ENCODE peak calls at places on chromosomes 16 and 17, in four cellular contexts. X is brain microvascular endothelial cell, Y is K562, Q is lung. D is an unnamed sample.

GRCh38 chr16:1256874-1257322 is 1.0 kb downstream of the TPSD1 start:
- DNase-seq in Q (no peak), Y (no peak), X (no peak), D (peak; percentile 16)

GRCh38 chr17:64278614-64279013 is 15.6 kb upstream of the TEX2 start:
- DNase-seq in Y (no peak), Q (no peak), X (no peak), D (no peak)

GRCh38 chr16:87877942-87878507 is 8.7 kb upstream of the SLC7A5 start:
- DNase-seq in Q (no peak), X (no peak), Y (no peak), D (no peak)

GRCh38 chr16:28091706-28092105 is 28.2 kb upstream of the GSG1L start:
- DNase-seq in X (no peak), Y (no peak), Q (no peak), D (no peak)

GRCh38 chr17:63402808-63403207 is 43.3 kb downstream of the CYB561 start:
- DNase-seq in X (peak; percentile 51), Q (no peak), Y (no peak), D (no peak)

GRCh38 chr16:58026705-58027340 is 1.3 kb downstream of the MMP15 start:
- DNase-seq in Q (no peak), X (no peak), Y (peak; percentile 54), D (no peak)

GRCh38 chr17:31820691-31821435 is 38.2 kb downstream of the COPRS start:
- DNase-seq in X (no peak), Y (no peak), Q (no peak), D (no peak)

GRCh38 chr16:71357681-71358080 is 842 bp upstream of the CALB2 start:
- DNase-seq in X (no peak), Y (no peak), Q (no peak), D (no peak)

GRCh38 chr17:37147301-37147812 is 198.6 kb downstream of the AATF start:
- DNase-seq in X (peak; percentile 40), Y (no peak), Q (no peak), D (no peak)

GRCh38 chr17:72038427-72038826 is 82.4 kb upstream of the SOX9 start:
- DNase-seq in Q (no peak), X (no peak), Y (no peak), D (no peak)

GRCh38 chr17:55053855-55054254 is 85.3 kb downstream of the STXBP4 start:
- DNase-seq in Y (no peak), Q (no peak), X (no peak), D (no peak)

GRCh38 chr16:77288222-77288621 is 89.0 kb downstream of the SYCE1L start:
- DNase-seq in X (peak; percentile 79), Y (no peak), Q (no peak), D (no peak)

GRCh38 chr17:68172461-68172954 is 75.3 kb upstream of the AMZ2 start:
- DNase-seq in Q (peak; percentile 75), Y (peak; percentile 26), X (peak; percentile 42), D (peak; percentile 62)

GRCh38 chr16:2002406-2003230 is 7.0 kb downstream of the ZNF598 start:
- DNase-seq in Y (no peak), Q (no peak), X (no peak), D (no peak)

DNA sequence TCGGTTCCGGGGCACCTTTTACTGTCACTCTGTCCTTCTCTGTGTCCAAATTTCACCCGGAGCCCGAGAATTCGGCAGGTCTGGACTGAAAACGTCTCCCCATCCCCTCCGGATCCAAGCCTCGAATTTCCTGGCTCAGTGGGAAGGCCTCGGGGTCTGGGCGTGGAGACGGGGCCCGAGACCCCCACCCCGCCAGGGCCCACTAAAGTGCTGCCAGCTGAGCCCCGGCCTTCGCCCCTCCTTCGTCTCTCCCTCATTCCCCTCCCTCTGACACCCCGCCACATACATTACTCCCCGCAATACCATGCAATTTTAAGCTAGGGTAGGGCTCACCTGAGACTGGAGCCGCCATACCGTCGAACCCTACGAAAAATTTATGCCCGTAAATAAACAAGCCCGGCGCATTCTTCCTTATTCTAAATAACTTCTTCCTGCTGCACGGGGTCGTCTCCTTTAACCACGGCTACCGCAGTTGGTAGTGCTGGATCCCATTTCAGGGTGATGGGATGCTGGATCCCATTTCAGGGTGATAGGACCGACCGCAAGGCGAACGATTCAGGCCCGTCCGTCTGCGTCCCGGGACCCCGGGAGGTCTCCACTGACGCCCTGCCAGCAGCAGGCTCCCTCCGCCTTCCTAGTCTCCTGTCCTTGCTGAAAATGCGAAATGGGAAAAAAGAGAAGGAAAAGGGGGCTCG is 4.4 kb upstream of the OR1F1 start:
- DNase-seq in Q (no peak), X (no peak), Y (no peak), D (no peak)
- H3K27me3 ChIP-seq in Q (no peaks in the 10 kb centered on the region), X (no peaks in the 10 kb centered on the region), Y (no peaks in the 10 kb centered on the region), D (peaks cover 41% of the 10 kb centered on the region)

GRCh38 chr17:11980813-11981212 is 16.5 kb downstream of the ZNF18 start:
- DNase-seq in Q (no peak), Y (peak; percentile 8), X (peak; percentile 8), D (no peak)
- TF ChIP-seq CTCF in Q (no peak), Y (peak; percentile 31), X (peak; percentile 42), D (no peak)

GRCh38 chr16:82156761-82157654 is 13.0 kb downstream of the MPHOSPH6 start:
- DNase-seq in X (no peak), Y (no peak), Q (no peak), D (no peak)
- H3K27ac ChIP-seq in X (no peak overlapping the region), Y (no peak overlapping the region), Q (no peak overlapping the region), D (no peak overlapping the region)

GRCh38 chr16:3460585-3460984 is 17.1 kb downstream of the NAA60 start:
- DNase-seq in Y (no peak), X (no peak), Q (no peak), D (peak; percentile 9)
- H3K27me3 ChIP-seq in Y (no peaks in the 10 kb centered on the region), X (no peaks in the 10 kb centered on the region), Q (no peaks in the 10 kb centered on the region), D (no peaks in the 10 kb centered on the region)

GRCh38 chr17:40981115-40981514 is 3.0 kb downstream of the KRT40 start:
- DNase-seq in Y (no peak), Q (no peak), X (no peak), D (no peak)
- TF ChIP-seq CTCF in Y (no peak), Q (no peak), X (no peak), D (no peak)

GRCh38 chr16:24541534-24541933 is 2.2 kb downstream of the RBBP6 start:
- DNase-seq in Y (no peak), X (no peak), Q (no peak), D (no peak)
- H3K27ac ChIP-seq in Y (no peak overlapping the region), X (no peak overlapping the region), Q (peak overlapping the region; percentile 46), D (no peak overlapping the region)

GRCh38 chr16:86510465-86511261 is at the start of gene FOXF1:
- DNase-seq in X (no peak), Y (no peak), Q (no peak), D (no peak)

GRCh38 chr16:86511317-86512161 is 1.2 kb downstream of the FOXF1 start:
- DNase-seq in Q (no peak), X (no peak), Y (no peak), D (no peak)

GRCh38 chr16:86508947-86509758 is 1.2 kb upstream of the FOXF1 start:
- DNase-seq in Y (no peak), Q (peak; percentile 35), X (peak; percentile 27), D (peak; percentile 44)

GRCh38 chr16:86508028-86508946 is 2.0 kb upstream of the FOXF1 start:
- DNase-seq in Y (no peak), Q (no peak), X (no peak), D (no peak)

DNA sequence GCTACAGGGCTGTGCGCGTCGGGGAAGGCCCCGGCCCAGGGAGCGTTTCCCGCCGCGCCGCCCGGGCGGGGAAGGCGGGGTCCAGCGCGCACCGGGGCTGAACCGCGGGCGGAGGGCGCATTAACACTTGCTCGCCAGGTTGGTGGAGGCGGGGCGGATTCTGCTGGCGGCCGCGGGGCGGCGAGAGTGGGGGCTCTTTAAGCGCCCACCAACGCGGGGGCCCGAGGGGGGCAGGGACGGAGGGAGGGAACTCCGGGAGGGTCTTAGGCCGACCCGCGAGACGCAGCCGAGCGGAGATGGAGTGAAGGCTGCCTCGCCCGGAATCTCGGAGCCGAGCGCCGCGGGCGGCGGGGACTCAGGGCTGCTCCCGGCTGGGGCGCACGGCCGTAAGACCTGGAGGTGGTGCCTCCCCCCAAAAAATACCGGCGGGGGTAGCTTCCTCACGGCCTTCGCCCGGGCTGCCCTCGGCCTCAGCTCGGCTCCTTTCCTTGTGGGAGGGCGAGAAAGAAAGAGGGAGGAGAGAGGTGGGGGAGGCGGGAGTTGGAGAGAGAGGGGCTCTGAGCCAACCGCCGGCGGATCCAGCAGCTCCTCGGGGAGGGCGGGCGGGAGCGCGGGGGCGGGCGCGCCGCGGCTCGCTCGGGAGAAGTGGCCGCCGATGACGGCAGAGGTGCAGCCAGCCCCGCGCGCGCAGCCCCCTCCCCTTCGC is 415 bp upstream of the FOXF1 start:
- DNase-seq in X (no peak), Y (no peak), Q (peak; percentile 39), D (peak; percentile 43)
- H3K27me3 ChIP-seq in X (peaks cover 91% of the 10 kb centered on the region), Y (peaks cover 51% of the 10 kb centered on the region), Q (peaks cover 10% of the 10 kb centered on the region), D (peaks cover 87% of the 10 kb centered on the region)

D was measured in heart left ventricle.